ENCODE peak calls at places on chromosome 2, in six cellular contexts. K is ovary, I is GM12878, X is adrenal gland, Z is spleen, T is IMR-90. W is an unnamed sample.

GRCh38 chr2:75098856-75099255 is 100.5 kb downstream of the TACR1 start:
- DNase-seq in I (no peak), K (no peak), X (no peak), Z (no peak), T (peak), W (no peak)

GRCh38 chr2:2014251-2014761 is 270.0 kb upstream of the PXDN start:
- DNase-seq in K (no peak), I (no peak), X (peak), Z (no peak), T (no peak), W (no peak)

GRCh38 chr2:192254444-192254843 is 59.7 kb upstream of the TMEFF2 start:
- DNase-seq in I (no peak), K (no peak), X (no peak), Z (no peak), T (no peak), W (no peak)

GRCh38 chr2:223314831-223315230 is 262.8 kb downstream of the KCNE4 start:
- DNase-seq in I (no peak), K (no peak), T (peak), X (no peak), Z (no peak), W (no peak)

GRCh38 chr2:110955546-110955945 is 165.2 kb upstream of the BCL2L11 start:
- DNase-seq in T (no peak), K (no peak), X (no peak), I (no peak), Z (no peak), W (no peak)

GRCh38 chr2:54559593-54560145 is 103.5 kb downstream of the SPTBN1 start:
- DNase-seq in T (peak), I (no peak), K (peak), X (peak), Z (no peak), W (no peak)

GRCh38 chr2:16198166-16198912 is 258.0 kb downstream of the MYCN start:
- DNase-seq in X (peak), K (no peak), T (no peak), I (no peak), Z (no peak), W (no peak)

GRCh38 chr2:18630101-18630500 is 40.7 kb upstream of the NT5C1B start:
- DNase-seq in K (no peak), Z (no peak), I (no peak), X (no peak), T (peak), W (no peak)

GRCh38 chr2:138026116-138026855 is 62.0 kb downstream of the HNMT start:
- DNase-seq in Z (no peak), I (no peak), T (no peak), X (no peak), K (no peak), W (no peak)

GRCh38 chr2:33077841-33078240 is 131.1 kb downstream of the LTBP1 start:
- DNase-seq in K (no peak), T (no peak), Z (no peak), X (no peak), I (no peak), W (no peak)

GRCh38 chr2:232327089-232328037 is 51.2 kb upstream of the ALPP start:
- DNase-seq in X (peak), I (no peak), T (peak), Z (peak), K (peak), W (peak)

GRCh38 chr2:84946204-84947009 is 24.6 kb upstream of the KCMF1 start:
- DNase-seq in X (no peak), Z (peak), T (peak), I (peak), K (no peak), W (no peak)
- TF ChIP-seq POLR2A in X (no peak), Z (no peak), T (peak), I (peak), K (no peak), W (peak)

GRCh38 chr2:241234066-241234790 is 45.8 kb downstream of the ANO7 start:
- DNase-seq in Z (peak), I (no peak), K (no peak), X (no peak), T (no peak), W (no peak)

GRCh38 chr2:241235396-241235795 is 46.9 kb downstream of the ANO7 start:
- DNase-seq in I (no peak), X (no peak), K (no peak), Z (no peak), T (no peak), W (no peak)

GRCh38 chr2:241232736-241233575 is 44.5 kb downstream of the ANO7 start:
- DNase-seq in K (no peak), X (no peak), I (no peak), T (no peak), Z (peak), W (no peak)

GRCh38 chr2:241235859-241236593 is 47.5 kb downstream of the ANO7 start:
- DNase-seq in I (no peak), K (no peak), T (no peak), Z (no peak), X (no peak), W (no peak)

DNA sequence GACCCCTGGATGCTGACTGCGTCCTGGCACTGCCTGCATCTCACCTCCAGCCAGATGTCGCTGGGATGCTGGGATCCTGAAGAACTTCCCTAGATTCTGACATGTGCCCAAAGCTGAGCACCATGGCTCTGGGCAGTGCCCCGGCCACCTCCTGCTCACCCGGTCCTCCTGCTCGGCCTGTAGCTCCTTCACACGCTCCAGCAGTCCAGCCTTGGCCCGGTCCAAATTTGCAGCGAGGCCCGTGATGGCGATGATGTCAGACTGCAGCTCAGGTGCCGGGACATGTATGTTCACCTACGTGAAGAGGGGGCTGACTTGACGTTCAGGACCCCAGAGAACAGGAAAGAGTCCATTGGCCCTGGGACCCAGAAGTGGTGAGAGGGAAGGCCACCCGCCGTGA is 46.5 kb downstream of the ANO7 start:
- DNase-seq in K (no peak), Z (peak), I (no peak), X (no peak), T (no peak), W (no peak)
- TF ChIP-seq POLR2A in K (no peak), Z (no peak), I (no peak), X (no peak), T (no peak), W (no peak)

GRCh38 chr2:172791953-172792352 is 56.3 kb downstream of the RAPGEF4 start:
- DNase-seq in X (no peak), I (no peak), T (no peak), Z (no peak), K (no peak), W (no peak)
- TF ChIP-seq POLR2A in X (no peak), I (no peak), T (no peak), Z (no peak), K (no peak), W (no peak)

DNA sequence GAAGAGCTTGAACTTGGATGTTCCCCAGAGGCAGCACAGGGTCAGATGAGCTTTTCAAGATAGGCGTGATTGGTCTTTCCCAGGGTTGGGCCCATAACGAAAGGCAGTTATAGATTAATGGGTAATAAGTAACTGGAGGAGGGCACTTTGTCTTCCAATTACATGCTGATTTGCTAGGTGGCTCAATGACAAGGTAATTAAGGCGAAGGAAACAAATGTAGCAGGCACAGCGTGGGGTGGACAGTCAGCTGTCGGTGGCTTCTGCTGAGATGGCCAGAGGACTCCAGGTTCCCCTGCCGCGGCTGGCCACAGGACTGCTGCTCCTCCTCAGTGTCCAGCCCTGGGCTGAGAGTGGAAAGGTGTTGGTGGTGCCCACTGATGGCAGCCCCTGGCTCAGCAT is at the start of gene UGT1A4:
- DNase-seq in T (no peak), X (no peak), I (no peak), K (no peak), Z (no peak), W (no peak)
- TF ChIP-seq POLR2A in T (no peak), X (no peak), I (no peak), K (no peak), Z (no peak), W (no peak)

GRCh38 chr2:234950730-234951385 is 959 bp upstream of the SH3BP4 start:
- DNase-seq in I (no peak), Z (peak), K (no peak), T (peak), X (no peak), W (no peak)

GRCh38 chr2:234954551-234954992 is 2.8 kb downstream of the SH3BP4 start:
- DNase-seq in Z (peak), K (peak), T (peak), I (no peak), X (no peak), W (no peak)

GRCh38 chr2:234951386-234952269 is at the start of gene SH3BP4:
- DNase-seq in T (peak), X (peak), Z (peak), I (no peak), K (peak), W (no peak)

GRCh38 chr2:234953116-234954031 is 1.6 kb downstream of the SH3BP4 start:
- DNase-seq in T (no peak), K (no peak), Z (peak), I (no peak), X (no peak), W (no peak)

GRCh38 chr2:234952270-234953115 is 676 bp downstream of the SH3BP4 start:
- DNase-seq in Z (peak), T (no peak), I (no peak), X (peak), K (no peak), W (no peak)
- TF ChIP-seq POLR2A in Z (no peak), T (no peak), I (no peak), X (no peak), K (no peak), W (no peak)

DNA sequence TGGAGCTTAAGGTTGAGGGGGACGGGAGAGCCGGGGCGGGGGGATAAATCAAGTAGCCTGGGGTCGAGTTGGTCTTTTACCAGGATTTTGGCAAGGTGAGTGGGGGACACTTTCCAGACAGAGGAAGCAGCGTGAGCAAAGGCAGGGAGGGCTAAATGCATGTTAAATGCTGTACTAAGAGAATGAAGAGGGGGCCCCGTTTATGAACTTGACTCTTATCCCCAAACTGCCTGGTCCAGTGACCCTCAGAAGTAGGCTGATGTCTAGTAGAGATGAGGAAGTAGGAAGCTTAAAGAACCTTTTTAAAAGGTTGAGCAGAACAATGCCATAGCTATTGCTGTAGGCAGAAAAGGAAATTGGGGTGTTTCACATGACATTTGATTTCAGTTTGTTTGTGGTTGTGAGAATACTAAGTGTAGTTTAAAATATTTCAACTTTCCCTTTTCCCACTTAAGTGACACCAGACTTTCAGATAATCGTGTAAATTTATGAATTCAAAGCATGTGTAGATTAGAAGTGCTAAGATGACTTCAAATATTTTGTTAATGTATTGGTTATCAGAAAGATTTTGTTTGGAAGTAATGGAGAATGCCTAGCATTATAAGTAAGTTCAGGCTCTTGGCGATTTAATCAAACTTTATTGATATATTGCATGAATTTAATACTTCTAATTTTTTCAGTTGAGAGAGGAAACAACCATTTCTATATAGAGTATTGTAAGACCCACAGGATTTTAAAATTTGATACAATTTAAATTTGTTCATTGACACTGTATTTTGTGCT is 1.8 kb downstream of the REL start:
- DNase-seq in Z (no peak), I (peak), T (peak), X (no peak), K (no peak), W (no peak)
- TF ChIP-seq POLR2A in Z (peak), I (peak), T (no peak), X (no peak), K (no peak), W (peak)